ENCODE peak calls at places on chromosomes 2 and 18, in eight cellular contexts. One of them, this sample, is unnamed. For H3K9me3, the result is how much of the 10 kb centered on the place peaks cover.

GRCh38 chr2:187618813-187619212 is 64.6 kb upstream of the TFPI start:
- DNase-seq in CD4-positive, CD25-positive, alpha-beta regulatory T cell: no peak
- DNase-seq in heart left ventricle: no peak
- DNase-seq in CD8-positive, alpha-beta memory T cell: no peak
- DNase-seq in AG04450: no peak
- DNase-seq in left ventricle myocardium inferior: no peak
- DNase-seq in HCT116: no peak
- DNase-seq in K562: no peak
- DNase-seq in this sample: no peak

GRCh38 chr18:58446661-58447060 is 182.2 kb downstream of the ALPK2 start:
- DNase-seq in CD4-positive, CD25-positive, alpha-beta regulatory T cell: no peak
- DNase-seq in heart left ventricle: no peak
- DNase-seq in CD8-positive, alpha-beta memory T cell: no peak
- DNase-seq in AG04450: no peak
- DNase-seq in left ventricle myocardium inferior: no peak
- DNase-seq in HCT116: no peak
- DNase-seq in K562: no peak
- DNase-seq in this sample: no peak

GRCh38 chr18:13257361-13257980 is 38.9 kb downstream of the LDLRAD4 start:
- DNase-seq in CD4-positive, CD25-positive, alpha-beta regulatory T cell: no peak
- DNase-seq in heart left ventricle: no peak
- DNase-seq in CD8-positive, alpha-beta memory T cell: no peak
- DNase-seq in AG04450: no peak
- DNase-seq in left ventricle myocardium inferior: no peak
- DNase-seq in HCT116: no peak
- DNase-seq in K562: no peak
- DNase-seq in this sample: no peak

GRCh38 chr2:18814387-18814786 is 225.0 kb upstream of the NT5C1B start:
- DNase-seq in CD4-positive, CD25-positive, alpha-beta regulatory T cell: no peak
- DNase-seq in heart left ventricle: no peak
- DNase-seq in CD8-positive, alpha-beta memory T cell: no peak
- DNase-seq in AG04450: peak
- DNase-seq in left ventricle myocardium inferior: no peak
- DNase-seq in HCT116: no peak
- DNase-seq in K562: no peak
- DNase-seq in this sample: no peak

GRCh38 chr2:207283356-207283755 is 117.6 kb upstream of the KLF7 start:
- DNase-seq in CD4-positive, CD25-positive, alpha-beta regulatory T cell: no peak
- DNase-seq in heart left ventricle: peak
- DNase-seq in CD8-positive, alpha-beta memory T cell: no peak
- DNase-seq in AG04450: no peak
- DNase-seq in left ventricle myocardium inferior: peak
- DNase-seq in HCT116: no peak
- DNase-seq in K562: no peak
- DNase-seq in this sample: no peak

GRCh38 chr2:118723394-118723793 is 124.1 kb downstream of the EN1 start:
- DNase-seq in CD4-positive, CD25-positive, alpha-beta regulatory T cell: no peak
- DNase-seq in heart left ventricle: no peak
- DNase-seq in CD8-positive, alpha-beta memory T cell: no peak
- DNase-seq in AG04450: no peak
- DNase-seq in left ventricle myocardium inferior: no peak
- DNase-seq in HCT116: no peak
- DNase-seq in K562: no peak
- DNase-seq in this sample: no peak

GRCh38 chr2:9170458-9171130 is 36.0 kb upstream of the ASAP2 start:
- DNase-seq in CD4-positive, CD25-positive, alpha-beta regulatory T cell: no peak
- DNase-seq in heart left ventricle: no peak
- DNase-seq in CD8-positive, alpha-beta memory T cell: no peak
- DNase-seq in AG04450: no peak
- DNase-seq in left ventricle myocardium inferior: no peak
- DNase-seq in HCT116: no peak
- DNase-seq in K562: no peak
- DNase-seq in this sample: no peak

GRCh38 chr2:65722028-65722427 is 289.6 kb upstream of the SPRED2 start:
- DNase-seq in CD4-positive, CD25-positive, alpha-beta regulatory T cell: no peak
- DNase-seq in heart left ventricle: peak
- DNase-seq in CD8-positive, alpha-beta memory T cell: no peak
- DNase-seq in AG04450: no peak
- DNase-seq in left ventricle myocardium inferior: peak
- DNase-seq in HCT116: no peak
- DNase-seq in K562: no peak
- DNase-seq in this sample: no peak

GRCh38 chr2:60003076-60003475 is 550.4 kb downstream of the BCL11A start:
- DNase-seq in CD4-positive, CD25-positive, alpha-beta regulatory T cell: no peak
- DNase-seq in heart left ventricle: no peak
- DNase-seq in CD8-positive, alpha-beta memory T cell: no peak
- DNase-seq in AG04450: no peak
- DNase-seq in left ventricle myocardium inferior: no peak
- DNase-seq in HCT116: no peak
- DNase-seq in K562: no peak
- DNase-seq in this sample: no peak

GRCh38 chr2:121074322-121074932 is 210.6 kb downstream of the TFCP2L1 start:
- DNase-seq in CD4-positive, CD25-positive, alpha-beta regulatory T cell: no peak
- DNase-seq in heart left ventricle: peak
- DNase-seq in CD8-positive, alpha-beta memory T cell: no peak
- DNase-seq in AG04450: no peak
- DNase-seq in left ventricle myocardium inferior: no peak
- DNase-seq in HCT116: no peak
- DNase-seq in K562: peak
- DNase-seq in this sample: no peak

GRCh38 chr2:173982182-173982714 is 17.1 kb upstream of the SP3 start:
- DNase-seq in CD4-positive, CD25-positive, alpha-beta regulatory T cell: no peak
- DNase-seq in heart left ventricle: no peak
- DNase-seq in CD8-positive, alpha-beta memory T cell: no peak
- DNase-seq in AG04450: no peak
- DNase-seq in left ventricle myocardium inferior: no peak
- DNase-seq in HCT116: no peak
- DNase-seq in K562: no peak
- DNase-seq in this sample: no peak

GRCh38 chr2:182941939-182942338 is 75.5 kb upstream of the FRZB start:
- DNase-seq in CD4-positive, CD25-positive, alpha-beta regulatory T cell: no peak
- DNase-seq in heart left ventricle: no peak
- DNase-seq in CD8-positive, alpha-beta memory T cell: no peak
- DNase-seq in AG04450: peak
- DNase-seq in left ventricle myocardium inferior: no peak
- DNase-seq in HCT116: no peak
- DNase-seq in K562: peak
- DNase-seq in this sample: no peak

GRCh38 chr2:3100386-3100785 is 277.2 kb downstream of the EIPR1 start:
- DNase-seq in CD4-positive, CD25-positive, alpha-beta regulatory T cell: no peak
- DNase-seq in heart left ventricle: no peak
- DNase-seq in CD8-positive, alpha-beta memory T cell: no peak
- DNase-seq in AG04450: no peak
- DNase-seq in left ventricle myocardium inferior: no peak
- DNase-seq in HCT116: no peak
- DNase-seq in K562: no peak
- DNase-seq in this sample: no peak

GRCh38 chr18:78743078-78743477 is 236.5 kb upstream of the SALL3 start:
- DNase-seq in CD4-positive, CD25-positive, alpha-beta regulatory T cell: no peak
- DNase-seq in heart left ventricle: no peak
- DNase-seq in CD8-positive, alpha-beta memory T cell: no peak
- DNase-seq in AG04450: no peak
- DNase-seq in left ventricle myocardium inferior: no peak
- DNase-seq in HCT116: no peak
- DNase-seq in K562: no peak
- DNase-seq in this sample: no peak

GRCh38 chr18:78740876-78741275 is 238.7 kb upstream of the SALL3 start:
- DNase-seq in CD4-positive, CD25-positive, alpha-beta regulatory T cell: no peak
- DNase-seq in heart left ventricle: no peak
- DNase-seq in CD8-positive, alpha-beta memory T cell: no peak
- DNase-seq in AG04450: no peak
- DNase-seq in left ventricle myocardium inferior: no peak
- DNase-seq in HCT116: no peak
- DNase-seq in K562: no peak
- DNase-seq in this sample: no peak

GRCh38 chr18:78739843-78740677 is 239.6 kb upstream of the SALL3 start:
- DNase-seq in CD4-positive, CD25-positive, alpha-beta regulatory T cell: no peak
- DNase-seq in heart left ventricle: no peak
- DNase-seq in CD8-positive, alpha-beta memory T cell: no peak
- DNase-seq in AG04450: no peak
- DNase-seq in left ventricle myocardium inferior: no peak
- DNase-seq in HCT116: no peak
- DNase-seq in K562: no peak
- DNase-seq in this sample: no peak

GRCh38 chr18:78742346-78742745 is 237.3 kb upstream of the SALL3 start:
- DNase-seq in CD4-positive, CD25-positive, alpha-beta regulatory T cell: no peak
- DNase-seq in heart left ventricle: no peak
- DNase-seq in CD8-positive, alpha-beta memory T cell: no peak
- DNase-seq in AG04450: no peak
- DNase-seq in left ventricle myocardium inferior: no peak
- DNase-seq in HCT116: no peak
- DNase-seq in K562: no peak
- DNase-seq in this sample: no peak

DNA sequence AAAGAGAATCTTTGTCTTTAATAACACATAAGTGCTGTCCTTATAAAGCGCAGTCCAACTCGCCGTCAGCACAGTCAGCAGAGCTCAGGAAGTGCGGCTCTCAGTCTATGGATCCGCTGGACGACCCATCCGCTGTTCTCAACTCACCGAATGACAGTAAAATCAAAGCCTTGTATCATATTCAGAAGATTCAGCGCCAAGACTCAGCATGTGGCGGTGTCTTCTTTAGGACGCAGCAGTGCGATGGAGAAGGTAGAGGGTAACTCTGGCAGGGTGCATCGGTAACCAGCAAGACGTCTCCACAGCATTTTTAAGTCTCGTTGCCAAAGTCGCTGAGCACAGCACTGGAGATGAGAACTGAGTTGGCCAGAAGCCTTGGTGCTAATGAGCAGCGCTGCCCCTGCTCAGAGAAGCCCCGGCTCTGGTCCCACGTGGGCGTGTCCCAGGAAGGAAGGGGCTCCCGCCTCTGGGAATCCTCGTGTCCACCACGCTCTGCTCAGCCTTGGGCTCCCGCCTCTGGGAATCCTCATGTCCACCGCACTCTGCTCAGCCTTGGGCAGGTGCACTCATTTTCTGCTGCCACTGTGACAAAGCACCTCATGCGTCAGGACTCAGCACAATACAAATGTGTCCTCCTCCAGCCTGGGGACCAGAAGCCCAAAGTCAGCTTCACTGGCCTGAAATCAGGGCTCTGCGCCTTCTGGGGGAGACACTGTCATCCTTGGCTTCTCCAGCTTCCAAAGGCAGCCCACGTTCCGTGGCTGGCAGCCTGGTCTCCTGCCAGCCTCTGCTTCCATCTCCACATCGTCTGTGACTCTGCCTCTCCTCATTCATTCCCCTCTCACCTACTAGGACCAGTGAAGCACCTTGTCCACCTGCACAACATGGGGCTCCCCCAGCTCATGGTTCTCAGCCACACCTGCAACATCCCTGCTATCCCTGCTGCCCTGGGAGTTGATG is 238.0 kb upstream of the SALL3 start:
- DNase-seq in CD4-positive, CD25-positive, alpha-beta regulatory T cell: no peak
- DNase-seq in heart left ventricle: no peak
- DNase-seq in CD8-positive, alpha-beta memory T cell: no peak
- DNase-seq in AG04450: no peak
- DNase-seq in left ventricle myocardium inferior: no peak
- DNase-seq in HCT116: no peak
- DNase-seq in K562: no peak
- DNase-seq in this sample: no peak
- H3K9me3 ChIP-seq in CD4-positive, CD25-positive, alpha-beta regulatory T cell: under half
- H3K9me3 ChIP-seq in heart left ventricle: under half
- H3K9me3 ChIP-seq in CD8-positive, alpha-beta memory T cell: under half
- H3K9me3 ChIP-seq in AG04450: half or more
- H3K9me3 ChIP-seq in left ventricle myocardium inferior: under half
- H3K9me3 ChIP-seq in HCT116: under half
- H3K9me3 ChIP-seq in K562: under half
- H3K9me3 ChIP-seq in this sample: under half

GRCh38 chr2:167292430-167293171 is 404.3 kb downstream of the XIRP2 start:
- DNase-seq in CD4-positive, CD25-positive, alpha-beta regulatory T cell: peak
- DNase-seq in heart left ventricle: peak
- DNase-seq in CD8-positive, alpha-beta memory T cell: peak
- DNase-seq in AG04450: peak
- DNase-seq in left ventricle myocardium inferior: peak
- DNase-seq in HCT116: peak
- DNase-seq in K562: peak
- DNase-seq in this sample: peak
- H3K9me3 ChIP-seq in CD4-positive, CD25-positive, alpha-beta regulatory T cell: under half
- H3K9me3 ChIP-seq in heart left ventricle: under half
- H3K9me3 ChIP-seq in CD8-positive, alpha-beta memory T cell: under half
- H3K9me3 ChIP-seq in AG04450: under half
- H3K9me3 ChIP-seq in left ventricle myocardium inferior: under half
- H3K9me3 ChIP-seq in HCT116: under half
- H3K9me3 ChIP-seq in K562: under half
- H3K9me3 ChIP-seq in this sample: under half

GRCh38 chr18:78496095-78496494 is 483.5 kb upstream of the SALL3 start:
- DNase-seq in CD4-positive, CD25-positive, alpha-beta regulatory T cell: no peak
- DNase-seq in heart left ventricle: no peak
- DNase-seq in CD8-positive, alpha-beta memory T cell: no peak
- DNase-seq in AG04450: no peak
- DNase-seq in left ventricle myocardium inferior: peak
- DNase-seq in HCT116: no peak
- DNase-seq in K562: no peak
- DNase-seq in this sample: no peak

GRCh38 chr18:78494686-78495085 is 484.9 kb upstream of the SALL3 start:
- DNase-seq in CD4-positive, CD25-positive, alpha-beta regulatory T cell: no peak
- DNase-seq in heart left ventricle: no peak
- DNase-seq in CD8-positive, alpha-beta memory T cell: no peak
- DNase-seq in AG04450: no peak
- DNase-seq in left ventricle myocardium inferior: no peak
- DNase-seq in HCT116: no peak
- DNase-seq in K562: no peak
- DNase-seq in this sample: no peak

GRCh38 chr18:78495550-78495949 is 484.1 kb upstream of the SALL3 start:
- DNase-seq in CD4-positive, CD25-positive, alpha-beta regulatory T cell: no peak
- DNase-seq in heart left ventricle: no peak
- DNase-seq in CD8-positive, alpha-beta memory T cell: no peak
- DNase-seq in AG04450: no peak
- DNase-seq in left ventricle myocardium inferior: no peak
- DNase-seq in HCT116: no peak
- DNase-seq in K562: no peak
- DNase-seq in this sample: no peak

GRCh38 chr18:78492813-78493371 is 486.7 kb upstream of the SALL3 start:
- DNase-seq in CD4-positive, CD25-positive, alpha-beta regulatory T cell: peak
- DNase-seq in heart left ventricle: no peak
- DNase-seq in CD8-positive, alpha-beta memory T cell: no peak
- DNase-seq in AG04450: no peak
- DNase-seq in left ventricle myocardium inferior: no peak
- DNase-seq in HCT116: no peak
- DNase-seq in K562: no peak
- DNase-seq in this sample: no peak

DNA sequence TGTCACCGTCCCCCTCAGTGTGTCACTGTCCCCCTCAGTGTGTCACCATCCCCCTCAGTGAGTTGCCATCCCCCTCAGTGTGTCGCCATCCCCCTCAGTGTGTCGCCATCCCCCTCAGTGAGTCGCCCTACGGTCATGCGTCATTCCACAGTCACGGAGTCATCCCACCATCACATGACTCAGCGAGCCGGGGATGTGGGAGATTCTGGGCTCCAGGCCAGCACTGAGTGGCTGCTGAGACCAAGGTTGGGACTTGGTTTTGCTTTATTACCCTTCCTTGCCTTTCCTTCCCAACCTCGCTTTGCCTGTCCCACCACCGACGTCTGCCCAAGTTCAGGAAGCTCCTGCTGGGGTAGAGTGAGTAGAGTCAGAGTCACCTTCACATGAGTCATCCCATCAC is 485.4 kb upstream of the SALL3 start:
- DNase-seq in CD4-positive, CD25-positive, alpha-beta regulatory T cell: no peak
- DNase-seq in heart left ventricle: no peak
- DNase-seq in CD8-positive, alpha-beta memory T cell: no peak
- DNase-seq in AG04450: no peak
- DNase-seq in left ventricle myocardium inferior: no peak
- DNase-seq in HCT116: no peak
- DNase-seq in K562: no peak
- DNase-seq in this sample: no peak
- H3K9me3 ChIP-seq in CD4-positive, CD25-positive, alpha-beta regulatory T cell: under half
- H3K9me3 ChIP-seq in heart left ventricle: under half
- H3K9me3 ChIP-seq in CD8-positive, alpha-beta memory T cell: under half
- H3K9me3 ChIP-seq in AG04450: half or more
- H3K9me3 ChIP-seq in left ventricle myocardium inferior: under half
- H3K9me3 ChIP-seq in HCT116: under half
- H3K9me3 ChIP-seq in K562: under half
- H3K9me3 ChIP-seq in this sample: under half

GRCh38 chr2:171834286-171834685 is 59.8 kb downstream of the SLC25A12 start:
- DNase-seq in CD4-positive, CD25-positive, alpha-beta regulatory T cell: no peak
- DNase-seq in heart left ventricle: no peak
- DNase-seq in CD8-positive, alpha-beta memory T cell: no peak
- DNase-seq in AG04450: no peak
- DNase-seq in left ventricle myocardium inferior: no peak
- DNase-seq in HCT116: no peak
- DNase-seq in K562: no peak
- DNase-seq in this sample: no peak
- H3K9me3 ChIP-seq in CD4-positive, CD25-positive, alpha-beta regulatory T cell: under half
- H3K9me3 ChIP-seq in heart left ventricle: under half
- H3K9me3 ChIP-seq in CD8-positive, alpha-beta memory T cell: under half
- H3K9me3 ChIP-seq in AG04450: under half
- H3K9me3 ChIP-seq in left ventricle myocardium inferior: under half
- H3K9me3 ChIP-seq in HCT116: under half
- H3K9me3 ChIP-seq in K562: under half
- H3K9me3 ChIP-seq in this sample: under half